ENCODE peak calls at places on chromosomes 7 and 10, in ten cellular contexts. One of them, this sample, is unnamed.

GRCh38 chr7:98802088-98802780 is 67.6 kb downstream of the TMEM130 start:
- DNase-seq in endothelial cell of umbilical vein: no peak
- DNase-seq in A549: peak; percentile 38
- DNase-seq in IMR-90: peak; percentile 19
- DNase-seq in body of pancreas: peak; percentile 20
- DNase-seq in heart left ventricle: peak; percentile 44
- DNase-seq in transverse colon: peak; percentile 10
- DNase-seq in HepG2: peak; percentile 14
- DNase-seq in suprapubic skin: no peak
- DNase-seq in prostate gland: no peak
- DNase-seq in this sample: peak; percentile 67

GRCh38 chr10:87750817-87751216 is 67.2 kb downstream of the ATAD1 start:
- DNase-seq in endothelial cell of umbilical vein: no peak
- DNase-seq in A549: no peak
- DNase-seq in IMR-90: no peak
- DNase-seq in body of pancreas: no peak
- DNase-seq in heart left ventricle: no peak
- DNase-seq in transverse colon: no peak
- DNase-seq in HepG2: no peak
- DNase-seq in suprapubic skin: no peak
- DNase-seq in prostate gland: no peak
- DNase-seq in this sample: no peak

GRCh38 chr7:108063520-108063933 is 60.6 kb upstream of the LAMB1 start:
- DNase-seq in endothelial cell of umbilical vein: no peak
- DNase-seq in A549: no peak
- DNase-seq in IMR-90: no peak
- DNase-seq in body of pancreas: peak; percentile 45
- DNase-seq in heart left ventricle: no peak
- DNase-seq in transverse colon: no peak
- DNase-seq in HepG2: peak; percentile 28
- DNase-seq in suprapubic skin: no peak
- DNase-seq in prostate gland: no peak
- DNase-seq in this sample: no peak

GRCh38 chr10:69662173-69662685 is 32.2 kb downstream of the FAM241B start:
- DNase-seq in endothelial cell of umbilical vein: no peak
- DNase-seq in A549: no peak
- DNase-seq in IMR-90: no peak
- DNase-seq in body of pancreas: no peak
- DNase-seq in heart left ventricle: no peak
- DNase-seq in transverse colon: no peak
- DNase-seq in HepG2: no peak
- DNase-seq in suprapubic skin: no peak
- DNase-seq in prostate gland: no peak
- DNase-seq in this sample: no peak

GRCh38 chr10:97548828-97549455 is 23.6 kb upstream of the ANKRD2 start:
- DNase-seq in endothelial cell of umbilical vein: no peak
- DNase-seq in A549: no peak
- DNase-seq in IMR-90: no peak
- DNase-seq in body of pancreas: no peak
- DNase-seq in heart left ventricle: no peak
- DNase-seq in transverse colon: no peak
- DNase-seq in HepG2: no peak
- DNase-seq in suprapubic skin: no peak
- DNase-seq in prostate gland: no peak
- DNase-seq in this sample: no peak

GRCh38 chr10:11236234-11236633 is 218.6 kb downstream of the CELF2 start:
- DNase-seq in endothelial cell of umbilical vein: no peak
- DNase-seq in A549: no peak
- DNase-seq in IMR-90: peak; percentile 4
- DNase-seq in body of pancreas: no peak
- DNase-seq in heart left ventricle: no peak
- DNase-seq in transverse colon: no peak
- DNase-seq in HepG2: no peak
- DNase-seq in suprapubic skin: no peak
- DNase-seq in prostate gland: no peak
- DNase-seq in this sample: no peak

GRCh38 chr7:77993823-77994222 is 195.2 kb downstream of the PHTF2 start:
- DNase-seq in endothelial cell of umbilical vein: no peak
- DNase-seq in A549: no peak
- DNase-seq in IMR-90: no peak
- DNase-seq in body of pancreas: no peak
- DNase-seq in heart left ventricle: no peak
- DNase-seq in transverse colon: no peak
- DNase-seq in HepG2: no peak
- DNase-seq in suprapubic skin: no peak
- DNase-seq in prostate gland: no peak
- DNase-seq in this sample: no peak

GRCh38 chr10:88979153-88979562 is 11.4 kb upstream of the FAS start:
- DNase-seq in endothelial cell of umbilical vein: no peak
- DNase-seq in A549: no peak
- DNase-seq in IMR-90: peak; percentile 76
- DNase-seq in body of pancreas: no peak
- DNase-seq in heart left ventricle: no peak
- DNase-seq in transverse colon: no peak
- DNase-seq in HepG2: no peak
- DNase-seq in suprapubic skin: no peak
- DNase-seq in prostate gland: peak; percentile 28
- DNase-seq in this sample: peak; percentile 75

GRCh38 chr7:29202651-29203069 is 8.1 kb downstream of the CHN2 start:
- DNase-seq in endothelial cell of umbilical vein: no peak
- DNase-seq in A549: no peak
- DNase-seq in IMR-90: no peak
- DNase-seq in body of pancreas: no peak
- DNase-seq in heart left ventricle: no peak
- DNase-seq in transverse colon: peak; percentile 53
- DNase-seq in HepG2: no peak
- DNase-seq in suprapubic skin: no peak
- DNase-seq in prostate gland: no peak
- DNase-seq in this sample: no peak

GRCh38 chr7:91342402-91342801 is 78.2 kb downstream of the FZD1 start:
- DNase-seq in endothelial cell of umbilical vein: no peak
- DNase-seq in A549: no peak
- DNase-seq in IMR-90: no peak
- DNase-seq in body of pancreas: no peak
- DNase-seq in heart left ventricle: no peak
- DNase-seq in transverse colon: no peak
- DNase-seq in HepG2: no peak
- DNase-seq in suprapubic skin: no peak
- DNase-seq in prostate gland: no peak
- DNase-seq in this sample: no peak

GRCh38 chr7:70700935-70701425 is 431.0 kb upstream of the GALNT17 start:
- DNase-seq in endothelial cell of umbilical vein: no peak
- DNase-seq in A549: no peak
- DNase-seq in IMR-90: no peak
- DNase-seq in body of pancreas: no peak
- DNase-seq in heart left ventricle: no peak
- DNase-seq in transverse colon: no peak
- DNase-seq in HepG2: no peak
- DNase-seq in suprapubic skin: no peak
- DNase-seq in prostate gland: no peak
- DNase-seq in this sample: no peak

GRCh38 chr7:110050831-110051230 is 1040.1 kb upstream of the LRRN3 start:
- DNase-seq in endothelial cell of umbilical vein: no peak
- DNase-seq in A549: no peak
- DNase-seq in IMR-90: no peak
- DNase-seq in body of pancreas: no peak
- DNase-seq in heart left ventricle: no peak
- DNase-seq in transverse colon: no peak
- DNase-seq in HepG2: no peak
- DNase-seq in suprapubic skin: no peak
- DNase-seq in prostate gland: no peak
- DNase-seq in this sample: no peak

GRCh38 chr7:73865738-73866445 is 4.9 kb downstream of the TMEM270 start:
- DNase-seq in endothelial cell of umbilical vein: peak; percentile 62
- DNase-seq in A549: peak; percentile 58
- DNase-seq in IMR-90: peak; percentile 63
- DNase-seq in body of pancreas: peak; percentile 68
- DNase-seq in heart left ventricle: no peak
- DNase-seq in transverse colon: peak; percentile 37
- DNase-seq in HepG2: peak; percentile 34
- DNase-seq in suprapubic skin: no peak
- DNase-seq in prostate gland: peak; percentile 24
- DNase-seq in this sample: peak; percentile 73

GRCh38 chr7:30254717-30255095 is 29.7 kb upstream of the ZNRF2 start:
- DNase-seq in endothelial cell of umbilical vein: no peak
- DNase-seq in A549: no peak
- DNase-seq in IMR-90: no peak
- DNase-seq in body of pancreas: no peak
- DNase-seq in heart left ventricle: no peak
- DNase-seq in transverse colon: peak; percentile 51
- DNase-seq in HepG2: no peak
- DNase-seq in suprapubic skin: no peak
- DNase-seq in prostate gland: no peak
- DNase-seq in this sample: no peak

GRCh38 chr7:25945608-25946007 is 206.4 kb upstream of the NFE2L3 start:
- DNase-seq in endothelial cell of umbilical vein: no peak
- DNase-seq in A549: no peak
- DNase-seq in IMR-90: no peak
- DNase-seq in body of pancreas: no peak
- DNase-seq in heart left ventricle: no peak
- DNase-seq in transverse colon: no peak
- DNase-seq in HepG2: no peak
- DNase-seq in suprapubic skin: no peak
- DNase-seq in prostate gland: no peak
- DNase-seq in this sample: no peak

GRCh38 chr7:155762639-155763038 is 49.6 kb downstream of the SHH start:
- DNase-seq in endothelial cell of umbilical vein: no peak
- DNase-seq in A549: no peak
- DNase-seq in IMR-90: no peak
- DNase-seq in body of pancreas: no peak
- DNase-seq in heart left ventricle: no peak
- DNase-seq in transverse colon: no peak
- DNase-seq in HepG2: no peak
- DNase-seq in suprapubic skin: no peak
- DNase-seq in prostate gland: no peak
- DNase-seq in this sample: no peak

GRCh38 chr7:155763721-155764431 is 48.4 kb downstream of the SHH start:
- DNase-seq in endothelial cell of umbilical vein: peak; percentile 88
- DNase-seq in A549: no peak
- DNase-seq in IMR-90: peak; percentile 77
- DNase-seq in body of pancreas: no peak
- DNase-seq in heart left ventricle: no peak
- DNase-seq in transverse colon: no peak
- DNase-seq in HepG2: no peak
- DNase-seq in suprapubic skin: no peak
- DNase-seq in prostate gland: no peak
- DNase-seq in this sample: no peak

GRCh38 chr7:155763122-155763521 is 49.1 kb downstream of the SHH start:
- DNase-seq in endothelial cell of umbilical vein: no peak
- DNase-seq in A549: no peak
- DNase-seq in IMR-90: no peak
- DNase-seq in body of pancreas: no peak
- DNase-seq in heart left ventricle: no peak
- DNase-seq in transverse colon: no peak
- DNase-seq in HepG2: no peak
- DNase-seq in suprapubic skin: no peak
- DNase-seq in prostate gland: no peak
- DNase-seq in this sample: no peak

GRCh38 chr7:155759740-155760430 is 52.4 kb downstream of the SHH start:
- DNase-seq in endothelial cell of umbilical vein: no peak
- DNase-seq in A549: no peak
- DNase-seq in IMR-90: no peak
- DNase-seq in body of pancreas: no peak
- DNase-seq in heart left ventricle: no peak
- DNase-seq in transverse colon: peak; percentile 54
- DNase-seq in HepG2: no peak
- DNase-seq in suprapubic skin: no peak
- DNase-seq in prostate gland: no peak
- DNase-seq in this sample: no peak

GRCh38 chr7:155761162-155761561 is 51.1 kb downstream of the SHH start:
- DNase-seq in endothelial cell of umbilical vein: no peak
- DNase-seq in A549: no peak
- DNase-seq in IMR-90: no peak
- DNase-seq in body of pancreas: no peak
- DNase-seq in heart left ventricle: no peak
- DNase-seq in transverse colon: no peak
- DNase-seq in HepG2: no peak
- DNase-seq in suprapubic skin: no peak
- DNase-seq in prostate gland: no peak
- DNase-seq in this sample: no peak
- H3K27ac ChIP-seq in endothelial cell of umbilical vein: no peak overlapping the region
- H3K27ac ChIP-seq in A549: no peak overlapping the region
- H3K27ac ChIP-seq in IMR-90: no peak overlapping the region
- H3K27ac ChIP-seq in body of pancreas: no peak overlapping the region
- H3K27ac ChIP-seq in heart left ventricle: peak overlapping the region; percentile 85
- H3K27ac ChIP-seq in transverse colon: no peak overlapping the region
- H3K27ac ChIP-seq in HepG2: no peak overlapping the region
- H3K27ac ChIP-seq in suprapubic skin: no peak overlapping the region
- H3K27ac ChIP-seq in prostate gland: no peak overlapping the region
- H3K27ac ChIP-seq in this sample: peak overlapping the region; percentile 13

GRCh38 chr10:123555616-123556015 is 110.5 kb upstream of the GPR26 start:
- DNase-seq in endothelial cell of umbilical vein: no peak
- DNase-seq in A549: no peak
- DNase-seq in IMR-90: no peak
- DNase-seq in body of pancreas: no peak
- DNase-seq in heart left ventricle: no peak
- DNase-seq in transverse colon: no peak
- DNase-seq in HepG2: no peak
- DNase-seq in suprapubic skin: no peak
- DNase-seq in prostate gland: no peak
- DNase-seq in this sample: no peak
- TF ChIP-seq CTCF in endothelial cell of umbilical vein: no peak
- TF ChIP-seq CTCF in A549: no peak
- TF ChIP-seq CTCF in IMR-90: no peak
- TF ChIP-seq CTCF in body of pancreas: no peak
- TF ChIP-seq CTCF in heart left ventricle: no peak
- TF ChIP-seq CTCF in transverse colon: no peak
- TF ChIP-seq CTCF in HepG2: no peak
- TF ChIP-seq CTCF in suprapubic skin: no peak
- TF ChIP-seq CTCF in prostate gland: no peak
- TF ChIP-seq CTCF in this sample: no peak

DNA sequence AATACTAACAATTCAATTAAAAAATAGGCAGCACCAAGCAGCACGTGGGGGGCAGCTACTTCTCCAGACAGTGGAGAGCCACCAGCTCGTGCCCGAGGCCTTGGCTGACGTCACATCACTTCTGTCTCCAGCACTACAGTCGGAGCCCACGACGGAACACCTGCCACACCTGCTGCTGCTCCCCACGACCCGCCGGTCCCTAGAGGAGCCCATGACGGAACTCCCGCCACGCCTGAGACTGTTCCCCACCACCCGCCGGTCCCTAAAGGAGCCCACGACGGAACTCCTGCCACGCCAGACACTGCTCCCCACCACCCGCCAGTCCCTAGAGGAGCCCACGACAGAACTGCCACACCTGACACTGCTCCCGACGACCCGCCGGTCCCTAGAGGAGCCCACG is 257.9 kb downstream of the ELFN1 start:
- DNase-seq in endothelial cell of umbilical vein: no peak
- DNase-seq in A549: no peak
- DNase-seq in IMR-90: no peak
- DNase-seq in body of pancreas: no peak
- DNase-seq in heart left ventricle: no peak
- DNase-seq in transverse colon: no peak
- DNase-seq in HepG2: no peak
- DNase-seq in suprapubic skin: no peak
- DNase-seq in prostate gland: no peak
- DNase-seq in this sample: no peak
- TF ChIP-seq POLR2A in endothelial cell of umbilical vein: no peak
- TF ChIP-seq POLR2A in A549: no peak
- TF ChIP-seq POLR2A in IMR-90: no peak
- TF ChIP-seq POLR2A in body of pancreas: no peak
- TF ChIP-seq POLR2A in heart left ventricle: no peak
- TF ChIP-seq POLR2A in transverse colon: no peak
- TF ChIP-seq POLR2A in HepG2: no peak
- TF ChIP-seq POLR2A in suprapubic skin: no peak
- TF ChIP-seq POLR2A in prostate gland: no peak
- TF ChIP-seq POLR2A in this sample: no peak

GRCh38 chr10:132065491-132066105 is at the start of gene JAKMIP3:
- DNase-seq in endothelial cell of umbilical vein: peak; percentile 23
- DNase-seq in A549: peak; percentile 83
- DNase-seq in IMR-90: peak; percentile 96
- DNase-seq in body of pancreas: peak; percentile 61
- DNase-seq in heart left ventricle: peak; percentile 29
- DNase-seq in transverse colon: peak; percentile 32
- DNase-seq in HepG2: peak; percentile 72
- DNase-seq in suprapubic skin: peak; percentile 60
- DNase-seq in prostate gland: peak; percentile 62
- DNase-seq in this sample: peak; percentile 84
- H3K27ac ChIP-seq in endothelial cell of umbilical vein: no peak within 1 kb of the TSS
- H3K27ac ChIP-seq in A549: peak within 1 kb of the TSS; percentile 94
- H3K27ac ChIP-seq in IMR-90: peak within 1 kb of the TSS; percentile 84
- H3K27ac ChIP-seq in body of pancreas: peak within 1 kb of the TSS; percentile 26
- H3K27ac ChIP-seq in heart left ventricle: peak within 1 kb of the TSS; percentile 60
- H3K27ac ChIP-seq in transverse colon: peak within 1 kb of the TSS; percentile 62
- H3K27ac ChIP-seq in HepG2: no peak within 1 kb of the TSS
- H3K27ac ChIP-seq in suprapubic skin: no peak within 1 kb of the TSS
- H3K27ac ChIP-seq in prostate gland: peak within 1 kb of the TSS; percentile 81
- H3K27ac ChIP-seq in this sample: peak within 1 kb of the TSS; percentile 68

This sample was measured in adrenal gland.